ENCODE peak calls at places on chromosomes 13 and 19, in six cellular contexts. W, V, K, Q, L and I are unnamed samples.

GRCh38 chr19:45464274-45464673 is 3.5 kb upstream of the FOSB start:
- DNase-seq in K (no peak), Q (no peak), V (no peak), L (no peak), W (no peak), I (no peak)

GRCh38 chr13:49308977-49309408 is 61.3 kb downstream of the CDADC1 start:
- DNase-seq in W (no peak), Q (no peak), V (no peak), K (peak; percentile 77), L (peak; percentile 75), I (no peak)

GRCh38 chr19:17543991-17544390 is 11.5 kb upstream of the COLGALT1 start:
- DNase-seq in V (no peak), Q (no peak), W (no peak), L (no peak), K (no peak), I (no peak)

GRCh38 chr13:86765462-86765861 is 905.7 kb upstream of the SLITRK5 start:
- DNase-seq in Q (no peak), K (no peak), L (no peak), V (no peak), W (no peak), I (no peak)

GRCh38 chr13:107600986-107601385 is 614.4 kb downstream of the LIG4 start:
- DNase-seq in Q (no peak), W (no peak), K (no peak), V (no peak), L (no peak), I (no peak)

GRCh38 chr19:49231804-49232203 is 74.2 kb downstream of the TRPM4 start:
- DNase-seq in K (no peak), Q (no peak), L (no peak), V (no peak), W (no peak), I (no peak)

GRCh38 chr13:49421391-49421790 is 22.5 kb downstream of the CAB39L start:
- DNase-seq in L (peak; percentile 27), Q (no peak), W (peak; percentile 29), K (peak; percentile 33), V (no peak), I (no peak)

GRCh38 chr19:57512845-57513244 is 13.1 kb downstream of the ZNF773 start:
- DNase-seq in K (no peak), V (no peak), Q (no peak), W (no peak), L (peak; percentile 12), I (no peak)

GRCh38 chr19:39411006-39411831 is 1.2 kb upstream of the PLEKHG2 start:
- DNase-seq in K (peak; percentile 68), W (no peak), L (peak; percentile 80), Q (no peak), V (no peak), I (no peak)

GRCh38 chr19:17654993-17655392 is 33.2 kb downstream of the UNC13A start:
- DNase-seq in Q (no peak), V (no peak), W (peak; percentile 59), K (no peak), L (no peak), I (no peak)

GRCh38 chr19:52946322-52947310 is 16.1 kb downstream of the ZNF816 start:
- DNase-seq in V (no peak), W (peak; percentile 77), Q (no peak), L (peak; percentile 21), K (peak; percentile 42), I (no peak)

GRCh38 chr13:88107486-88108044 is 436.4 kb downstream of the SLITRK5 start:
- DNase-seq in L (no peak), K (no peak), W (no peak), V (no peak), Q (no peak), I (no peak)

GRCh38 chr19:10290876-10291553 is 1.3 kb downstream of the ICAM5 start:
- DNase-seq in W (peak; percentile 56), V (no peak), Q (peak; percentile 34), L (no peak), K (peak; percentile 35), I (no peak)

DNA sequence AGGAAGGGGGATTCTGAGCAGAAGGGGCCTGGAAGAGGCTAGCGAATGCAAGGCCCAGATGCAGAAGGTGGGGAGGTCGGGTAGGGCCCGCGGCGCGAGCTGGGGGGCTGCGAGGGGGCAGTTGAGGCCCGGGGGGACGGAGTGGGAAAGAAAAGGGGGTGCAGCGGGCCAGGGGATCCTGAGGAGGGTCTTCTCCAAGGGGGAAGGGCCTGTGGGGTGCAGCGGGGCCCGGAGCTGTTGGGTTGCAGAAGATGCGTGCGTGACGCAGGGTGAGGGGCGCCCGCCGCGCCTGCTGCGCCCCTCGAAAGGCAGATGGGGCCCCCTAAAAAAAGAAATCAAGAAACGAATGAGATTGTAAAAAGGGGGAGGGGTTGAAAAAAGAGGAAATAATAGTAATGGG is 313 bp downstream of the ZNF541 start:
- DNase-seq in K (no peak), W (no peak), Q (no peak), V (no peak), L (no peak), I (no peak)
- H3K4me3 ChIP-seq in K (no peak overlapping the region), W (no peak overlapping the region), Q (no peak overlapping the region), V (no peak overlapping the region), L (no peak overlapping the region), I (peak overlapping the region; percentile 46)

GRCh38 chr13:44142911-44143665 is 230.5 kb upstream of the SERP2 start:
- DNase-seq in L (peak; percentile 40), V (no peak), K (no peak), W (peak; percentile 68), Q (no peak), I (no peak)
- H3K4me3 ChIP-seq in L (no peak overlapping the region), V (no peak overlapping the region), K (no peak overlapping the region), W (peak overlapping the region; percentile 75), Q (peak overlapping the region; percentile 86), I (peak overlapping the region; percentile 62)

GRCh38 chr13:25727776-25728175 is 324.0 kb downstream of the SHISA2 start:
- DNase-seq in W (no peak), L (no peak), V (no peak), Q (no peak), K (no peak), I (no peak)
- H3K4me3 ChIP-seq in W (no peak overlapping the region), L (no peak overlapping the region), V (no peak overlapping the region), Q (no peak overlapping the region), K (no peak overlapping the region), I (no peak overlapping the region)

DNA sequence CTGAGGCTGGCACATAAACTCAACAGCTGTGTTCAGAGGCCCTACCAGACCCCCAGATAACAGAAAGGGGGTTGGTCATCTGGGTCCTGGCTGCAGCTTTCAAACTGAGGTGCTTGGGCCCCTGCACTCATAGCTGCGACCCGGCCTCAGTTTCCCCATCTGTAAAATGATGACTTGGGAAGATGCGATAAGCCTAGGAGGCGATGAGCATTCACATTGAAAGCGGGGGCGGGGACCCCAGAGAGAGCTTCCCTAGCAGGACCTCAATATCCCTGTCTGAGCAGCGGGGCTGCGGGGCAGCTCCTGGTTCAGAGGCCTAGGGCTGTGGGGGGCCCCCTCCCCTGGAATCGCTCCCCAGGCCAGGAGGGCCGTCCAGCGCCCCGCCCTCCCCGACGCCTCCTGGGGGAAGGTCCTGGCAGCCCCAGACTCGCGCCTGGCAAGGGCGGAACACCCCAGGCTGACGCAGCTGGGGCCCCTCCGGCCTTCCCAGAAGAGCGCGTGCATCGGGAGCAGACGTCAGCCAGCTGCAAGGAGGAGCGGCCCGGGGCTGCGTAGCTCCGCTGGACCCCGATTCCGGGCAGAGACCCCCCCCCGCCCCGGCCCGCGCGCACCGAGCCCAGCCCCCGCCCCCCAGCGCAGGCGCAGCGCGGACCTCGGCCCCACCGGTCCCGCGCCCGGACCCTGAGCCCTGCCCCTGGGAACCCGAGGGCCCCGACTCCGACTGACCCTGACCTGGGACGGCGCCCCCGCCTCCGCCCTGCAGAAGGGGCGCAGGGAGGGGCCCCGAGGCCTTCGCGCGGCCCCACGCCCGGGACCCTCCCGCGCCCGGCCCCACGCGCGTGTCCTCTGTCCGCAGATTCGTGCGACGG is 3.5 kb downstream of the FSTL3 start:
- DNase-seq in Q (peak; percentile 37), L (peak; percentile 84), K (peak; percentile 70), V (no peak), W (peak; percentile 38), I (no peak)
- H3K4me3 ChIP-seq in Q (peak overlapping the region; percentile 54), L (peak overlapping the region; percentile 47), K (peak overlapping the region; percentile 51), V (peak overlapping the region; percentile 70), W (peak overlapping the region; percentile 70), I (peak overlapping the region; percentile 98)

DNA sequence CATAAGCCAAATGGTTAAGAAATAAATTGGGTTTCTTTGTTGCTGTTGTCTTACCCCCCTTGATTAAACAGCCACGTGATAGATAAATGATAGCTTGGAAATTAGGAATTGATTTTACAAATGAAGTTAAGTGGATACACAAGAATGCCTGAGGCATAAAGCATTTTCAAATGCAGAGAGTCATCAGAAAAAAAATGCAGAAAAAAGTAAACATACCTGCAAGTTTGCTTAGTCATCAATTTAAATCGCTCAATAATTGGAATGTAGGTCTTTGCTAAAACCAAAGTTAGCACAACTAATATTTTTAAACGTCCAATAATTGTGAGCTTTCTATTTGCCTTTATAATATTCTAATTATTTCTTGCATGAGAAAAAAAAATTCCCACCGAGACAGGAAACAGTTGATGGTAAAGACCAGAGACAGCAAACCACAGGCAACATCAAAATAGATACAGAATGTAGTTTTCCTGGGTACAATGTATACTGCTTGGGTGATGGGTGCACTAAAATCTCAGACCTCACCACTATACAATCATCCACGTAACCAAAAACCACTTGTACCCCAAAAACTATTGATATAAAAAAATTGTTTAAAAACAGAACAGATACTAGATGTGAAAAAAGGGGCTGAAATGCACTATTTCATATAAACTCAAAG is 924.0 kb downstream of the PCDH9 start:
- DNase-seq in W (no peak), L (no peak), K (no peak), V (no peak), Q (no peak), I (no peak)
- H3K4me3 ChIP-seq in W (no peak overlapping the region), L (no peak overlapping the region), K (no peak overlapping the region), V (no peak overlapping the region), Q (no peak overlapping the region), I (no peak overlapping the region)

DNA sequence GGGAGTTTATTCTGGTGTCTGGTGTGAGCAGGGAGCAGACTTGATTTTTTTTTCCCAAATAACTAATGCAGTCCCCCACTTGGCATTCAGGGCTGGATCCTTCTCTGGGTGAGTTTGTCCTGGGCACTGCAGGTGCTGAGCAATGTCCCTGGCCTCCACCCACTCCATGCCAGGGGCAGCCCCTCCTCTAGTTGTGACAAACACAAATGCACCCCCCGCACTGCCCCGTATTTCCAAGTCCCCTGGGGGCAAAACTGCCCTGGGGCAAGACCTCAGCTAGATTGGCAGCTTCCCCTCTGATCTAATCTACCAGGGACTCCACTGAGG is 6.4 kb downstream of the MOB3A start:
- DNase-seq in W (no peak), L (no peak), K (no peak), V (no peak), Q (no peak), I (no peak)
- H3K4me3 ChIP-seq in W (peak overlapping the region; percentile 26), L (no peak overlapping the region), K (no peak overlapping the region), V (peak overlapping the region; percentile 34), Q (no peak overlapping the region), I (no peak overlapping the region)

GRCh38 chr13:99757756-99758464 is 213.7 kb downstream of the ZIC5 start:
- DNase-seq in W (no peak), K (no peak), L (no peak), V (no peak), Q (no peak), I (no peak)

GRCh38 chr13:99758465-99759162 is 213.0 kb downstream of the ZIC5 start:
- DNase-seq in W (no peak), K (no peak), V (no peak), Q (no peak), L (no peak), I (no peak)

GRCh38 chr13:99756281-99756680 is 215.3 kb downstream of the ZIC5 start:
- DNase-seq in W (peak; percentile 3), Q (no peak), K (no peak), L (no peak), V (no peak), I (peak; percentile 34)

GRCh38 chr13:99759163-99759552 is 212.4 kb downstream of the ZIC5 start:
- DNase-seq in L (no peak), K (no peak), V (no peak), Q (no peak), W (no peak), I (no peak)

GRCh38 chr13:99760456-99760855 is 211.1 kb downstream of the ZIC5 start:
- DNase-seq in K (no peak), W (no peak), L (no peak), Q (no peak), V (no peak), I (no peak)
- H3K4me3 ChIP-seq in K (no peak overlapping the region), W (no peak overlapping the region), L (no peak overlapping the region), Q (no peak overlapping the region), V (no peak overlapping the region), I (no peak overlapping the region)